ENCODE peak calls at places on chromosomes 3 and 15, in ten cellular contexts. R, Z, D, T, A, O, G, B, X and F are unnamed samples.

GRCh38 chr15:30649952-30650929 is 24.3 kb downstream of the ARHGAP11B start:
- DNase-seq in R (peak), Z (no peak), D (peak), T (no peak), A (no peak), O (no peak), G (no peak), B (peak), X (peak), F (no peak)

GRCh38 chr3:43872301-43872700 is 181.6 kb downstream of the ABHD5 start:
- DNase-seq in R (peak), Z (peak), D (peak), T (peak), A (no peak), O (peak), G (peak), B (peak), X (no peak), F (peak)

GRCh38 chr15:47705601-47706000 is 11.7 kb upstream of the SEMA6D start:
- DNase-seq in R (no peak), Z (no peak), D (no peak), T (no peak), A (no peak), O (no peak), G (no peak), B (no peak), X (no peak), F (no peak)

GRCh38 chr3:10392244-10392643 is 71.3 kb upstream of the SEC13 start:
- DNase-seq in R (no peak), Z (no peak), D (no peak), T (no peak), A (no peak), O (no peak), G (no peak), B (no peak), X (no peak), F (no peak)

GRCh38 chr3:141431411-141432378 is 55.1 kb upstream of the RASA2 start:
- DNase-seq in R (no peak), Z (no peak), D (peak), T (no peak), A (no peak), O (no peak), G (no peak), B (no peak), X (no peak), F (no peak)

GRCh38 chr3:20648294-20648693 is 462.3 kb upstream of the SGO1 start:
- DNase-seq in R (peak), Z (peak), D (peak), T (no peak), A (no peak), O (peak), G (no peak), B (peak), X (no peak), F (peak)

GRCh38 chr3:129595544-129596193 is 10.8 kb downstream of the PLXND1 start:
- DNase-seq in R (no peak), Z (no peak), D (peak), T (no peak), A (no peak), O (no peak), G (no peak), B (no peak), X (no peak), F (no peak)

GRCh38 chr3:127213381-127213918 is 20.5 kb downstream of the PRR23E start:
- DNase-seq in R (no peak), Z (no peak), D (no peak), T (peak), A (no peak), O (no peak), G (no peak), B (no peak), X (no peak), F (no peak)

GRCh38 chr3:185070491-185071335 is 82.1 kb downstream of the C3orf70 start:
- DNase-seq in R (peak), Z (no peak), D (peak), T (no peak), A (no peak), O (peak), G (no peak), B (peak), X (no peak), F (no peak)

GRCh38 chr3:159852256-159852655 is 136.4 kb upstream of the IL12A start:
- DNase-seq in R (no peak), Z (no peak), D (peak), T (no peak), A (no peak), O (no peak), G (no peak), B (no peak), X (no peak), F (no peak)

GRCh38 chr3:60025071-60026055 is 975.5 kb upstream of the CFAP20DC start:
- DNase-seq in R (no peak), Z (peak), D (peak), T (no peak), A (no peak), O (no peak), G (no peak), B (no peak), X (no peak), F (no peak)

GRCh38 chr15:35329993-35330695 is 215.8 kb downstream of the DPH6 start:
- DNase-seq in R (no peak), Z (no peak), D (no peak), T (no peak), A (no peak), O (no peak), G (no peak), B (no peak), X (no peak), F (no peak)

GRCh38 chr15:66959066-66959465 is 106.3 kb upstream of the SMAD3 start:
- DNase-seq in R (no peak), Z (no peak), D (no peak), T (no peak), A (no peak), O (no peak), G (peak), B (no peak), X (no peak), F (no peak)

GRCh38 chr15:69662668-69663000 is 210.0 kb downstream of the RPLP1 start:
- DNase-seq in R (no peak), Z (no peak), D (no peak), T (no peak), A (no peak), O (no peak), G (no peak), B (no peak), X (no peak), F (no peak)

GRCh38 chr3:47238017-47238416 is 44.6 kb downstream of the KIF9 start:
- DNase-seq in R (no peak), Z (no peak), D (no peak), T (no peak), A (no peak), O (no peak), G (no peak), B (no peak), X (no peak), F (no peak)

GRCh38 chr3:69425249-69425648 is 39.4 kb upstream of the FRMD4B start:
- DNase-seq in R (peak), Z (no peak), D (peak), T (no peak), A (no peak), O (peak), G (no peak), B (peak), X (no peak), F (no peak)

GRCh38 chr3:62874398-62875102 is 666 bp downstream of the CADPS start:
- DNase-seq in R (no peak), Z (no peak), D (no peak), T (no peak), A (no peak), O (no peak), G (no peak), B (no peak), X (no peak), F (no peak)

GRCh38 chr3:128814514-128815317 is 64.7 kb upstream of the ACAD9 start:
- DNase-seq in R (no peak), Z (no peak), D (no peak), T (no peak), A (no peak), O (no peak), G (no peak), B (no peak), X (no peak), F (no peak)

GRCh38 chr3:106628407-106628806 is 748.8 kb upstream of the CCDC54 start:
- DNase-seq in R (peak), Z (peak), D (peak), T (no peak), A (no peak), O (peak), G (no peak), B (peak), X (no peak), F (peak)

GRCh38 chr3:66038384-66038725 is 363 bp downstream of the MAGI1 start:
- DNase-seq in R (no peak), Z (no peak), D (no peak), T (no peak), A (no peak), O (no peak), G (no peak), B (no peak), X (no peak), F (no peak)

GRCh38 chr3:98890960-98891910 is 10.3 kb downstream of the DCBLD2 start:
- DNase-seq in R (no peak), Z (no peak), D (no peak), T (no peak), A (no peak), O (no peak), G (no peak), B (peak), X (no peak), F (no peak)

GRCh38 chr3:14174483-14174882 is 3.9 kb downstream of the XPC start:
- DNase-seq in R (peak), Z (no peak), D (no peak), T (no peak), A (no peak), O (peak), G (no peak), B (peak), X (no peak), F (no peak)

GRCh38 chr3:194617827-194618226 is 15.4 kb downstream of the TMEM44 start:
- DNase-seq in R (peak), Z (no peak), D (no peak), T (no peak), A (no peak), O (peak), G (no peak), B (peak), X (no peak), F (no peak)

GRCh38 chr15:98077186-98077585 is 116.7 kb downstream of the ARRDC4 start:
- DNase-seq in R (no peak), Z (no peak), D (peak), T (no peak), A (no peak), O (no peak), G (no peak), B (peak), X (no peak), F (no peak)

GRCh38 chr3:170738756-170739155 is 131.2 kb downstream of the RPL22L1 start:
- DNase-seq in R (no peak), Z (no peak), D (no peak), T (no peak), A (no peak), O (no peak), G (no peak), B (no peak), X (no peak), F (no peak)

GRCh38 chr15:52255935-52256334 is 39.7 kb downstream of the MYO5C start:
- DNase-seq in R (no peak), Z (no peak), D (no peak), T (no peak), A (no peak), O (no peak), G (no peak), B (no peak), X (no peak), F (no peak)

GRCh38 chr3:78799681-78800080 is 968.1 kb downstream of the ROBO1 start:
- DNase-seq in R (no peak), Z (no peak), D (no peak), T (no peak), A (no peak), O (no peak), G (no peak), B (peak), X (no peak), F (no peak)

GRCh38 chr3:15420871-15421270 is 6.5 kb downstream of the METTL6 start:
- DNase-seq in R (no peak), Z (no peak), D (peak), T (no peak), A (no peak), O (no peak), G (no peak), B (peak), X (no peak), F (no peak)

GRCh38 chr3:89851974-89852621 is 744.7 kb downstream of the EPHA3 start:
- DNase-seq in R (peak), Z (no peak), D (peak), T (no peak), A (peak), O (peak), G (no peak), B (peak), X (no peak), F (peak)

GRCh38 chr3:64686446-64686908 is 1.3 kb downstream of the ADAMTS9 start:
- DNase-seq in R (no peak), Z (no peak), D (peak), T (peak), A (peak), O (no peak), G (no peak), B (peak), X (no peak), F (no peak)

GRCh38 chr15:83651541-83651940 is 2.4 kb upstream of the ADAMTSL3 start:
- DNase-seq in R (no peak), Z (no peak), D (no peak), T (no peak), A (no peak), O (no peak), G (no peak), B (no peak), X (no peak), F (no peak)

GRCh38 chr3:99789322-99789721 is 28.3 kb upstream of the CMSS1 start:
- DNase-seq in R (peak), Z (no peak), D (peak), T (no peak), A (no peak), O (peak), G (no peak), B (peak), X (no peak), F (peak)

GRCh38 chr3:191328963-191329653 is at the start of gene CCDC50:
- DNase-seq in R (peak), Z (no peak), D (peak), T (peak), A (peak), O (peak), G (peak), B (peak), X (peak), F (no peak)

DNA sequence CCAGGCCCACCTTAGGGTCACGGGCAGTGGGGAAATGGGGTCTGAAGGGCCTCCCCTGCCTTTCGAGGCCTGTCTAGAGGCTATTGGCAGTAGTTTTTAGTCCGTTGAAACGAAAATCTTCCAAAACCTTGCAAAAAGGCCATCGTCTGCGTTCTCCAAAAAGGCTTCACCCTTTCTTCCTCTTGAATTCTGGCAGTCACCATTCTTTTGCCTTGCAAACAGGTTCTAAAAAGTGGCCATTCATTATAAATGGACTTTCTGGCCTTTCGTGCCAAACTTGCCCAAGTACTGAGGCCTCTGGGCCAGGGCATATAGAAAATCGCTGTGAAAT is 367 bp upstream of the TARS3 start:
- DNase-seq in R (no peak), Z (no peak), D (no peak), T (no peak), A (no peak), O (no peak), G (no peak), B (no peak), X (no peak), F (no peak)
- H3K4me3 ChIP-seq in R (peak), Z (peak), D (no peak), T (peak), A (no peak), O (no peak), G (no peak), B (peak), X (no peak), F (no peak)

GRCh38 chr3:182300266-182300665 is 493.0 kb upstream of the ATP11B start:
- DNase-seq in R (no peak), Z (no peak), D (no peak), T (no peak), A (no peak), O (no peak), G (no peak), B (no peak), X (no peak), F (no peak)

GRCh38 chr3:182309120-182309519 is 484.2 kb upstream of the ATP11B start:
- DNase-seq in R (no peak), Z (no peak), D (no peak), T (no peak), A (no peak), O (no peak), G (no peak), B (no peak), X (no peak), F (no peak)

GRCh38 chr3:182303169-182303568 is 490.1 kb upstream of the ATP11B start:
- DNase-seq in R (no peak), Z (no peak), D (no peak), T (no peak), A (no peak), O (no peak), G (no peak), B (no peak), X (no peak), F (no peak)

GRCh38 chr3:182308328-182308727 is 485.0 kb upstream of the ATP11B start:
- DNase-seq in R (no peak), Z (no peak), D (no peak), T (no peak), A (no peak), O (no peak), G (no peak), B (no peak), X (no peak), F (no peak)

DNA sequence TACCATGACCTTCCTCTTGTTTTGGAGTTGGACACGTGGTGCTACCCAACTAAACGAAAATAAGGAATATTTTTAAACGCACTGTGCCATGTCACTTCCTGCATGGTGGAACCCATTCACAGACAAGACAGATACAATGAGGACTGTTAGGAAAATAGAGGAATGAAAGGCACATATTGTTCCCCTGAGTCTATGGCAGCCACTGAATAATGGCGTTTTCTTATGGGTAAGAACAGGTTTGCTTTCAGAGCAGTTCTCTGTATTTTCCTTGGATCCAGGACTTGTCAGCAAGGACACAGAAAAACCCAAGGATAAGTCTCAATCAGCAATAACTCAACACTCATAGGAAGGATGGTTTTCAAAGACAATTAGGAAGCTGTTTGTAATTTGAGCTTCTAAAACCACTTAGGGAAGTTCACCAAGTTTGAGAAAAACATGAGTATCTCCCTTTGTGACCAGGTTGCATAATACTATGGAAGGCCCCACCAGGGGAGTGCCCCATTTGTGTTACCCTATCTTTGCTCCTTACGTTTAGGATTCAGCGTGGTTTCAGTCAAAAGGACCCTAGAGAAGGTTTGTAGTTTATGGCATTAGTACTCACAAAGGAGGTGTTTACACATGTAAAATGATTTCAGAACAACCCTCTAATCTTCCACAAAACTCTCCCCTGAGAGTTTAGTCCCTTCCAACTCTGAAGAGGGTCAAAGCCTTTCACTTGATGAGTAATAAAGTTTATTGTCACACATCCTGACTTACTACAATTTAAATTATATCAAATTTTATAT is 487.2 kb upstream of the ATP11B start:
- DNase-seq in R (no peak), Z (no peak), D (no peak), T (no peak), A (no peak), O (no peak), G (no peak), B (no peak), X (no peak), F (no peak)
- TF ChIP-seq CTCF in R (no peak), Z (no peak), D (no peak), T (no peak), A (no peak), O (no peak), G (no peak), B (no peak), X (no peak), F (no peak)

DNA sequence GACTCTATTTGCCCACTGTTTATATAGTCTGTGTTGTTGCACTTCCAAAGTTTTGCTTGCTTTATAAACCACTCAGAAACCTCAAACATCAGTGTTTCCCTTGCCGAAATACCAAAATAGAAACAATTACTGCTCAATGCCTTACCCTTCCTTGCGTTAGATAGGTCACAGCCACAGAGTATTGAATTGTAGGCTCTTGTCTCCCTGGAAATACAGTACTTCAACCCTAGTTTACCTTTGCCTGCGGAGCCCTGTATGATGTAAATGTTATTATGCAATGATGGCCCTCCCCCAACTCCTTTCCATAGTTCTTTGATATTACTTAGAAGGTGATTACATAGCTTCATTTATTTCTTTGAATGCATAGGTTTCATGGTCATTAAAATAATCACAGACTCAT is 44.2 kb downstream of the SOX2 start:
- DNase-seq in R (no peak), Z (no peak), D (no peak), T (no peak), A (no peak), O (no peak), G (no peak), B (no peak), X (no peak), F (no peak)
- H3K4me3 ChIP-seq in R (no peak), Z (no peak), D (no peak), T (no peak), A (no peak), O (no peak), G (no peak), B (no peak), X (no peak), F (no peak)

DNA sequence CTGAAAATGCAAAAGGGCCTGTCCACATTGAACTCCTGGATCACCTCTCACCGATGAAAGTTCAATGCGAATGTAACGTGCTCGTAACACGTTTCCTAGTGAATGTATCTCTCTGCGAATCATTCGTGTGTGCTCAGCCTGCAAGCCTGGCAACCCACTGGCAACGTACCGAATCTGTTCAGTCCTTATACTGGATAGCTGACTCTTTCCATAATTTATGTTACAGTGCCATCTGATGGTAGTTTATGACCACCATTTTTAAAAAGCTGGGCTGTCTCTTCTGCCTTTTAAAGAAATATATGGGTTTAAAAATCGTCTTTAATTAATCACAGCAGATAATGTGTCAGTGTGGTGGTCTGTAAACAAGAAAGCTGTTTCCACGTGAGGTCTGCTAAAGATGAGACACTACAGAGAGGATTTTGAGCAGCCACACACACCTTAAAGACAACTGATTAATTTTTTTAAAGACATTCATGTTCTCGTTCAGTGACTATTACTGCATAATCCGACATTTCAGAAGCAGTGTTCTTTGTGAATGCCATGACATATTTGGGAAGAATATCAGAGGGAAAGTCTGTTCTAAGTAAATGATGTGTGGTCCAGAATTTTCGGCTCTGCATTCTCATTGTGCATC is 69.4 kb upstream of the FOXP1 start:
- DNase-seq in R (peak), Z (peak), D (peak), T (peak), A (peak), O (peak), G (no peak), B (peak), X (peak), F (no peak)
- TF ChIP-seq CTCF in R (peak), Z (peak), D (peak), T (no peak), A (peak), O (peak), G (peak), B (peak), X (peak), F (peak)